ENCODE peak calls at places on chromosomes 16 and 17, in seven cellular contexts. D, F, M, E, W, V and L are unnamed samples.
A peak's percentile ranks its signal among the peaks of the same experiment; 100 is the strongest.

GRCh38 chr16:19688396-19689024 is 29.5 kb downstream of the KNOP1 start:
- DNase-seq in E (no peak), F (no peak), W (no peak), D (no peak), V (no peak), M (no peak), L (peak; percentile 15)

GRCh38 chr16:86761117-86761971 is 183.0 kb downstream of the FOXL1 start:
- DNase-seq in W (peak; percentile 88), V (peak; percentile 19), F (peak; percentile 22), M (peak; percentile 69), E (peak; percentile 63), D (peak; percentile 81), L (peak; percentile 28)

GRCh38 chr16:11155284-11155806 is 100.7 kb downstream of the SOCS1 start:
- DNase-seq in W (peak; percentile 89), M (no peak), V (no peak), D (no peak), F (no peak), E (no peak), L (no peak)

GRCh38 chr17:19904924-19905323 is 37.2 kb upstream of the ULK2 start:
- DNase-seq in V (no peak), M (peak; percentile 24), D (peak; percentile 71), E (no peak), F (no peak), W (no peak), L (no peak)

GRCh38 chr17:39822051-39822450 is 42.1 kb downstream of the IKZF3 start:
- DNase-seq in V (no peak), E (peak; percentile 53), M (no peak), W (no peak), F (no peak), D (no peak), L (peak; percentile 40)

GRCh38 chr16:57264950-57265371 is 19.5 kb downstream of the PLLP start:
- DNase-seq in V (no peak), W (no peak), M (no peak), E (no peak), D (peak; percentile 24), F (peak; percentile 6), L (no peak)

GRCh38 chr16:23597003-23597756 is 1.1 kb upstream of the NDUFAB1 start:
- DNase-seq in V (peak; percentile 83), E (peak; percentile 42), D (peak; percentile 39), W (peak; percentile 15), M (peak; percentile 19), F (no peak), L (peak; percentile 73)

GRCh38 chr16:72434159-72434558 is 262.2 kb upstream of the PMFBP1 start:
- DNase-seq in V (peak; percentile 28), M (no peak), F (no peak), D (no peak), E (no peak), W (peak; percentile 36), L (peak; percentile 27)

GRCh38 chr17:14352139-14352538 is 51.3 kb downstream of the HS3ST3B1 start:
- DNase-seq in E (no peak), D (no peak), M (no peak), V (no peak), W (no peak), F (no peak), L (no peak)

GRCh38 chr16:48535831-48536599 is 74.0 kb downstream of the N4BP1 start:
- DNase-seq in E (peak; percentile 55), V (no peak), D (peak; percentile 62), F (no peak), M (peak; percentile 62), W (peak; percentile 80), L (peak; percentile 72)

GRCh38 chr17:37787055-37787720 is 42.3 kb upstream of the HNF1B start:
- DNase-seq in W (peak; percentile 50), E (no peak), F (no peak), V (no peak), M (no peak), D (peak; percentile 55), L (no peak)

GRCh38 chr16:82016964-82017363 is 5.7 kb upstream of the SDR42E1 start:
- DNase-seq in E (no peak), W (peak; percentile 75), F (no peak), M (no peak), V (no peak), D (no peak), L (no peak)

GRCh38 chr17:73591278-73592078 is 52.8 kb downstream of the SDK2 start:
- DNase-seq in D (no peak), M (no peak), E (peak; percentile 80), V (peak; percentile 98), F (peak; percentile 52), W (no peak), L (peak; percentile 34)

GRCh38 chr16:85157813-85158701 is 45.8 kb upstream of the CIBAR2 start:
- DNase-seq in M (no peak), W (peak; percentile 62), F (no peak), D (no peak), V (no peak), E (peak; percentile 52), L (no peak)

GRCh38 chr17:17420035-17420434 is 56.8 kb upstream of the MED9 start:
- DNase-seq in D (no peak), E (no peak), F (no peak), W (peak; percentile 35), M (peak; percentile 78), V (no peak), L (no peak)